ENCODE peak calls at places on chromosome 6, in seven cellular contexts. U, Z, T, V, O, W and B are unnamed samples.

GRCh38 chr6:119077643-119078448 is 618 bp downstream of the FAM184A start:
- DNase-seq in V (peak), T (no peak), W (peak), Z (peak), U (no peak), O (peak), B (no peak)

GRCh38 chr6:15384901-15385300 is 139.0 kb downstream of the JARID2 start:
- DNase-seq in T (no peak), U (no peak), W (no peak), Z (no peak), O (no peak), V (no peak), B (no peak)

GRCh38 chr6:65998544-65998943 is 291.5 kb upstream of the EYS start:
- DNase-seq in U (no peak), W (no peak), T (no peak), V (no peak), O (no peak), Z (no peak), B (no peak)

GRCh38 chr6:37684801-37685200 is 12.9 kb downstream of the MDGA1 start:
- DNase-seq in O (no peak), V (no peak), T (no peak), Z (peak), W (no peak), U (no peak), B (no peak)

GRCh38 chr6:167497387-167498056 is 172.6 kb downstream of the TTLL2 start:
- DNase-seq in U (no peak), O (no peak), Z (no peak), W (no peak), V (no peak), T (no peak), B (no peak)

GRCh38 chr6:150987371-150987828 is 121.9 kb downstream of the MTHFD1L start:
- DNase-seq in T (no peak), O (peak), V (no peak), U (no peak), Z (no peak), W (peak), B (no peak)

GRCh38 chr6:56911847-56912246 is 43.1 kb upstream of the BEND6 start:
- DNase-seq in Z (peak), W (peak), V (no peak), U (peak), T (no peak), O (no peak), B (no peak)

GRCh38 chr6:46453221-46453620 is 38.0 kb downstream of the RCAN2 start:
- DNase-seq in T (no peak), V (no peak), W (peak), Z (peak), U (peak), O (no peak), B (no peak)

GRCh38 chr6:74731204-74731603 is 474.6 kb downstream of the COL12A1 start:
- DNase-seq in T (no peak), O (no peak), U (peak), W (peak), V (no peak), Z (peak), B (no peak)

GRCh38 chr6:45479834-45480696 is 102.3 kb upstream of the SUPT3H start:
- DNase-seq in U (peak), W (peak), O (no peak), V (no peak), T (no peak), Z (peak), B (peak)

GRCh38 chr6:79697430-79697829 is 66.3 kb downstream of the SH3BGRL2 start:
- DNase-seq in T (no peak), Z (no peak), U (no peak), V (no peak), W (no peak), O (no peak), B (no peak)

GRCh38 chr6:79704200-79704599 is 73.1 kb downstream of the SH3BGRL2 start:
- DNase-seq in O (no peak), U (no peak), Z (no peak), V (no peak), W (no peak), T (no peak), B (no peak)

GRCh38 chr6:79694623-79695311 is 63.6 kb downstream of the SH3BGRL2 start:
- DNase-seq in V (no peak), O (no peak), Z (no peak), W (no peak), U (no peak), T (no peak), B (no peak)

GRCh38 chr6:79702701-79703100 is 71.6 kb downstream of the SH3BGRL2 start:
- DNase-seq in V (no peak), O (peak), U (no peak), Z (no peak), T (no peak), W (no peak), B (peak)

DNA sequence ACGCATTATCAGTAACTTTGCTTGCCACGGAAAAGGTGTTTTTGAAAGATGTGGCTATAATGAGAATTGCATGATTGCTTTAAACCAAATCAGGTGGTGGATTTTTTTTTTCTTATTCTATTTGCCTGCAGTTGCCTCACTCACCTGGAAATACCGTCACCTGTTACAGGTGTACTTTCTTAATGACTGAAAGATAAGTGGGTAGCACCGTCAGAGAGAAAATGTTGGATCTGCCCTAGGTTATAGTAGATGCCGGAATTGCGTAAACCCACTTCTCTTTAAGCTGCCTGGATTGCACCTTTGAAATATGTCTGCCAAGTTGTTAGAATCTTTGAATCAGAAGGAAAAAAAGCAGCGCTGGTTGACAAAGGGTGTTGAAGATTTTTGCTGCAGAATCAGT is 68.5 kb downstream of the SH3BGRL2 start:
- DNase-seq in W (no peak), O (no peak), U (no peak), V (no peak), T (no peak), Z (no peak), B (no peak)
- H3K4me3 ChIP-seq in W (no peak), O (no peak), U (no peak), V (no peak), T (no peak), Z (no peak), B (no peak)

DNA sequence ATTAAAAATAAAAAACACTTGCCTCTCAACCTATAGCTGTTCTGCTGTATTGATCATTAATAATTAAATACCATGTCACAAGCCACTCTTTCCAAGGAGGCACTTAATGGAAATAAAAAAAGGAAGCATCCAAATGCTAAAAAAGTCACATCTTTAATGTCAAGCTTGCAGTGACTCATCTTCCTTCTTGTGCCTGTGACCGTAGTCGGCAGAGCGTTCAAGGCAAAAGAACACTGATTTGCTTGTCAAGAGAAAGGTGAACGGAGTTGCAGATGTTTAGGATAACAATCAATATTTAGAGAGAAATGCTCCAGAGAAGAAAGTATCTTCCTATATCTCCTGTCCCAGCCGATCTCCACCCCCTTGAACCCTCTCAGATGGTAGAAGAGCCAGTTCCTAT is 341.0 kb upstream of the OPRM1 start:
- DNase-seq in Z (no peak), T (no peak), W (no peak), O (no peak), V (no peak), U (no peak), B (no peak)
- H3K4me3 ChIP-seq in Z (no peak), T (no peak), W (no peak), O (no peak), V (no peak), U (no peak), B (no peak)

DNA sequence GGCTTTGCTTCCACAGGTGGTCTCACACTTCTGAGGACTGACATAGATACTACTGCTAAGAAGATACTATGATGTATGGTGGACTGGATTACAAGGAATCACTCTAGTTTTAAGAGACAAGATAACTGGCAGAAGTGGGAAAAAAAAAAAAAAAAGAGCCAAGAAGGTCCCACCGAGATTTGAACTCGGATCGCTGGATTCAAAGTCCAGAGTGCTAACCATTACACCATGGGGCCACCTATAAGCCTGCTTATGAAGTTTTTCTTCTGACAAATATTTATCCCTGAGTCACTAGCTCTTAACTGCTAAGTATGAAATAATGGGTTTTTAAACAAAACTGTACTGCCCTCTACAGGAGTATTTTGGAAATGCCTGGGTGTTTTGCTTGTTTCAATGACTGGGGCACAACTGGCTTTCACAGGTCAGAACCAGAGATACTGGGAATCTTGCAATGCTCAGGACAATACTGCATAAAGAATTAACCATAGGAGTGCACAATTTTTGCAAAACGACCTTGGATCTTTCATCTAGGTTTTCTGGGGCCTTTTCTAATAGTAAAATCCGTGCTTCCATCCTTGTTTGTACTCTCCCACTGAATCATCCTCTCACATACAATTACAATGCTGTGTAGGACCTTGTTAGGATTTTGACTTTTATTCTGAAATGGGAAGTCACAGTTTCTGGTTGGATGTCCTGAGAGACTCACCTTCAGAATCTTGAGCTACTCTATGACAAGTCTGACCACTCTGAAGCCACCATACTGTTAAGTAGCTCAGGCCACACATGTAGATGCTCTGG is 116.3 kb downstream of the OR2B2 start:
- DNase-seq in W (peak), V (no peak), U (peak), T (no peak), Z (peak), O (peak), B (peak)
- H3K4me3 ChIP-seq in W (no peak), V (no peak), U (no peak), T (no peak), Z (no peak), O (no peak), B (no peak)

DNA sequence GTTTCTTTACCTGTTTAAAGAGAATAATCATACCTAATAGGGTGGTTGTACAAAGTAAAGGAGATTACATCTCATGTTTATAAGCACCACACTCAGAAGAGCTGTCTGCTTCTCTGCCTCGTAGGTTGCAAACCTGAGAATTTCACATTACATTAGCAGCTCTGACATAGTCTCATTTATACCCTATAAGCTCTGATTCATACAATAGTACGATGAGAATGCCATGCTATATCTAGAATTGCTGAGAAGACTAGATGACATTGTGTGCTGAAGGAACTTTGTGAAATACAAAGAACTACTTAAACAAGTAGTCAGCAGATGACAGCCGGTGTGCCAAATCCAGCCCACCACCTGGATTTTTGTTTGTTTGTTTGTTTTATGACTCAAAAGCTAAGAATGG is 121.2 kb downstream of the ADAT2 start:
- DNase-seq in O (no peak), Z (no peak), W (peak), V (no peak), T (no peak), U (no peak), B (no peak)
- H3K4me3 ChIP-seq in O (no peak), Z (no peak), W (no peak), V (no peak), T (no peak), U (no peak), B (no peak)

GRCh38 chr6:1581120-1581991 is 28.4 kb upstream of the FOXC1 start:
- DNase-seq in Z (no peak), V (no peak), U (no peak), W (no peak), T (no peak), O (no peak), B (no peak)

GRCh38 chr6:1584996-1585668 is 24.6 kb upstream of the FOXC1 start:
- DNase-seq in O (no peak), U (no peak), T (no peak), W (no peak), Z (no peak), V (no peak), B (no peak)

GRCh38 chr6:1586256-1586655 is 23.5 kb upstream of the FOXC1 start:
- DNase-seq in T (no peak), Z (no peak), W (no peak), O (no peak), U (no peak), V (no peak), B (no peak)

GRCh38 chr6:1585669-1586049 is 24.1 kb upstream of the FOXC1 start:
- DNase-seq in T (no peak), U (no peak), W (no peak), Z (no peak), O (no peak), V (no peak), B (no peak)

GRCh38 chr6:1584146-1584545 is 25.6 kb upstream of the FOXC1 start:
- DNase-seq in U (no peak), O (no peak), Z (no peak), W (no peak), T (no peak), V (no peak), B (no peak)
- H3K4me3 ChIP-seq in U (no peak), O (no peak), Z (no peak), W (no peak), T (no peak), V (no peak), B (no peak)

GRCh38 chr6:168643401-168643800 is 202.4 kb downstream of the SMOC2 start:
- DNase-seq in W (no peak), U (no peak), O (no peak), T (no peak), Z (no peak), V (no peak), B (no peak)
- H3K4me3 ChIP-seq in W (no peak), U (no peak), O (no peak), T (no peak), Z (no peak), V (no peak), B (no peak)

DNA sequence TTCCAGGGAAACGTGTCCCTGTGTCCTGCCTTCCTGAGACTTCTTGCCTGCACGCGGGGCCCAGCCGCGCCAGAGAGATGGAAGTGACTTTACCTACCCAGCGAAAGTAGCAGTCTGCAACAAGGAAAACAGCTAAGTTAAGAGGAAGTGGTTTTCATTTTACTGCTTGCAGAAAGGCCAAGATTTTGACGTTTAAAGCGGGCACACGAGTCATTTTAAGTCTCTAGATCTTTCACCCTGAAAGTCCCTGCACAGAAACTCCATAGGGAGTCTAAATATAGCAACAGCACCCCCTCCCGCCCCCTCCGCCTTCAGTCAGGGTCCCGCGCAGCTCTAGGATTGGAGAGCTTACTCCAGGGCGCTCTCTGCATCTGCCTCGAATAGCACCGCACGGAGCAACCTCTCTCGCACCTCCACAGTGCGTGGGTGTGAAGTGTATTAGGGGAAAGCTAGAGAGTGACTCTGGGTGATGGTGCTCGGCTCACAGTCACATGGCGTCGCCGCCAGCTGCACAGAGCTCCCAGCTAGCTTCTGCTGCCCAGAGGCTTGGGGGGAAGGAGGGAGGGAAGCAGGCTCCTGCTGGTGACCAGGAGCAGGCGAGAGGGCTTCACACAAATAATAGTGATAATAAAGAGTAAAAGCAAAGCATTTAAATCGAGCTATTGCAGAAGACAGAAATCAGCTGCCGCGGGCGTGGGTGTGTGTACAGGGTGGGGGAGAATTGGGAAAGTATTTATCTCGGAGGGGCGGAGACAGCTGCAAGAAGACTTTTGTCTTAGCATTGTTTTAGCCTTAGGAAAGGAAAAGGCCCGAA is 1.8 kb upstream of the KCNQ5 start:
- DNase-seq in W (peak), O (peak), U (no peak), Z (peak), V (peak), T (no peak), B (peak)
- H3K4me3 ChIP-seq in W (peak), O (peak), U (peak), Z (peak), V (peak), T (peak), B (peak)

GRCh38 chr6:24405262-24405661 is 2.5 kb downstream of the MRS2 start:
- DNase-seq in O (no peak), W (no peak), Z (no peak), T (no peak), V (no peak), U (no peak), B (no peak)
- H3K4me3 ChIP-seq in O (no peak), W (no peak), Z (no peak), T (no peak), V (no peak), U (no peak), B (no peak)

DNA sequence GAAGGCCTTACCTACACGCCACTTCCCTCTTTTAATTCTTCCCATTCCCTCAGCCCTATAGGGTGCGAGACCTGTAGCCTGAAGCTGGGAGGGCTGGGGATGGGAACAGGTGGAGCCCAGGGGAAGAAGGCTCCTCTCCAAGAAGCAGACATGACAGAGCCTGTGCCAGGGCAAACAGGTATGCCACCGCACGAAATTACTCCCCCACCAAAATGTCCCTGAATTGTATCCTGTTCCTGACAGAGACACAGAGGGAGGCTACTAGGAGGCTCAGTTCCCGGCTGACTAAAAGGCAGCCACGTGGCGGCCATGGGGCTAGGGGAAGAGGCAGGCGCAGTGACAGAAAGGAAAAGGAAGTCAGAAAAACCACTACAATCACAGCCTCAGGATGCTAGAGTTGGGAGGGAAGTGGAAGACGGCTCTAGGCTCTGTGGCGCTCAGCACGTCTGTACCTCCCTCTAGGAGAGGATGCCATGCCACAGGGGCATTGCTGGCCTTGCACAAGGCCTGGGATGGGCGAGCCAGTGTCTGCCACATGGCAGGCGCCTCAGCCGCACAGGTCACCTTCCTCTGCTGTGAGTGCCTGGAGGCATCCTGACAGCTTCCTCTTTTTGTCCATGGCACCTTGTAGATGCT is 27.7 kb downstream of the TFEB start:
- DNase-seq in U (no peak), O (peak), Z (no peak), W (no peak), T (no peak), V (peak), B (peak)
- H3K4me3 ChIP-seq in U (no peak), O (peak), Z (no peak), W (no peak), T (no peak), V (no peak), B (peak)

GRCh38 chr6:43645613-43645964 is 753 bp downstream of the RSPH9 start:
- DNase-seq in W (no peak), Z (no peak), U (no peak), V (no peak), T (no peak), O (no peak), B (no peak)
- H3K4me3 ChIP-seq in W (peak), Z (peak), U (peak), V (peak), T (peak), O (peak), B (no peak)